ENCODE peak calls at places on chromosomes 12 and 14, in four cellular contexts. P, H, Q and E are unnamed samples.

GRCh38 chr14:75042040-75042439 is 9.2 kb downstream of the MLH3 start:
- DNase-seq in Q (no peak), H (no peak), P (peak; percentile 9), E (no peak)

GRCh38 chr12:4012977-4013968 is 140.1 kb upstream of the PARP11 start:
- DNase-seq in Q (no peak), H (no peak), P (no peak), E (no peak)

GRCh38 chr14:64654072-64654899 is 49.9 kb upstream of the PLEKHG3 start:
- DNase-seq in Q (no peak), H (no peak), P (peak; percentile 78), E (no peak)

GRCh38 chr14:58488550-58488949 is 61.0 kb downstream of the KIAA0586 start:
- DNase-seq in P (no peak), Q (no peak), H (no peak), E (no peak)

GRCh38 chr12:103930787-103931536 is 752 bp downstream of the HSP90B1 start:
- DNase-seq in H (peak; percentile 70), Q (peak; percentile 59), P (peak; percentile 42), E (peak; percentile 92)

GRCh38 chr12:57517187-57517586 is 3.1 kb downstream of the DDIT3 start:
- DNase-seq in H (no peak), P (peak; percentile 51), Q (no peak), E (no peak)

GRCh38 chr12:52836042-52836466 is 1.9 kb upstream of the KRT79 start:
- DNase-seq in Q (no peak), H (no peak), P (no peak), E (no peak)

GRCh38 chr12:68224613-68225285 is 861 bp downstream of the IL26 start:
- DNase-seq in Q (no peak), H (no peak), P (no peak), E (no peak)

GRCh38 chr12:52949413-52950331 is 754 bp downstream of the KRT18 start:
- DNase-seq in Q (peak; percentile 81), H (no peak), P (peak; percentile 95), E (no peak)

GRCh38 chr12:11763760-11764520 is 114.5 kb downstream of the ETV6 start:
- DNase-seq in P (no peak), H (no peak), Q (no peak), E (no peak)

GRCh38 chr14:50714452-50715073 is 46.5 kb upstream of the SAV1 start:
- DNase-seq in P (peak; percentile 13), H (no peak), Q (no peak), E (no peak)

GRCh38 chr14:71410578-71411279 is 503.5 kb downstream of the PCNX1 start:
- DNase-seq in Q (no peak), P (no peak), H (no peak), E (no peak)

GRCh38 chr14:99454246-99454645 is 26.4 kb downstream of the SETD3 start:
- DNase-seq in P (no peak), Q (no peak), H (no peak), E (no peak)

GRCh38 chr14:34997762-34998161 is 15.0 kb downstream of the SRP54 start:
- DNase-seq in H (no peak), P (no peak), Q (no peak), E (no peak)

GRCh38 chr12:131836193-131836592 is 8.0 kb downstream of the MMP17 start:
- DNase-seq in P (no peak), H (no peak), Q (no peak), E (no peak)

GRCh38 chr12:13211859-13212664 is 15.5 kb downstream of the EMP1 start:
- DNase-seq in Q (peak; percentile 66), P (peak; percentile 78), H (peak; percentile 71), E (no peak)

GRCh38 chr12:32069071-32069470 is 37.6 kb upstream of the BICD1 start:
- DNase-seq in P (peak; percentile 59), Q (no peak), H (no peak), E (no peak)

GRCh38 chr14:77579065-77579464 is 37.4 kb downstream of the SPTLC2 start:
- DNase-seq in H (no peak), P (no peak), Q (no peak), E (no peak)

GRCh38 chr12:44369967-44370366 is 506.1 kb downstream of the NELL2 start:
- DNase-seq in Q (no peak), P (no peak), H (no peak), E (no peak)

GRCh38 chr12:46209914-46210834 is 58.7 kb downstream of the SLC38A1 start:
- DNase-seq in H (no peak), Q (peak; percentile 63), P (no peak), E (no peak)

GRCh38 chr12:53328043-53328435 is 6.6 kb upstream of the AAAS start:
- DNase-seq in Q (no peak), P (no peak), H (no peak), E (no peak)

GRCh38 chr14:49861581-49861922 is 9.0 kb upstream of the NEMF start:
- DNase-seq in Q (peak; percentile 53), P (peak; percentile 84), H (peak; percentile 73), E (peak; percentile 92)

GRCh38 chr14:100955201-100955600 is 51.7 kb upstream of the RTL1 start:
- DNase-seq in P (peak; percentile 18), Q (no peak), H (no peak), E (no peak)

GRCh38 chr12:46214668-46215429 is 54.0 kb downstream of the SLC38A1 start:
- DNase-seq in P (no peak), Q (peak; percentile 45), H (no peak), E (no peak)

GRCh38 chr14:95313707-95314106 is 6.0 kb downstream of the CLMN start:
- DNase-seq in P (peak; percentile 67), Q (peak; percentile 61), H (peak; percentile 25), E (no peak)

GRCh38 chr12:124917135-124917840 is 2.8 kb upstream of the UBC start:
- DNase-seq in P (peak; percentile 100), H (peak; percentile 92), Q (peak; percentile 96), E (peak; percentile 99)

GRCh38 chr12:58671196-58671595 is 249.1 kb downstream of the LRIG3 start:
- DNase-seq in Q (no peak), P (no peak), H (no peak), E (no peak)

GRCh38 chr12:121036810-121037326 is 2.2 kb downstream of the OASL start:
- DNase-seq in P (no peak), Q (no peak), H (no peak), E (no peak)

GRCh38 chr12:10364839-10365681 is 24.8 kb downstream of the KLRK1 start:
- DNase-seq in H (peak; percentile 60), Q (peak; percentile 69), P (peak; percentile 53), E (no peak)

GRCh38 chr14:32100175-32100574 is 23.1 kb downstream of the ARHGAP5 start:
- DNase-seq in H (no peak), P (no peak), Q (no peak), E (no peak)

GRCh38 chr14:37593496-37594237 is 1.4 kb downstream of the FOXA1 start:
- DNase-seq in P (no peak), H (no peak), Q (no peak), E (no peak)

GRCh38 chr14:59394268-59394667 is 70.9 kb downstream of the GPR135 start:
- DNase-seq in P (no peak), H (no peak), Q (no peak), E (no peak)

GRCh38 chr12:30110970-30111586 is 327.3 kb upstream of the TMTC1 start:
- DNase-seq in Q (no peak), H (no peak), P (no peak), E (no peak)

GRCh38 chr12:70660620-70661219 is 23.5 kb upstream of the PTPRB start:
- DNase-seq in H (no peak), Q (no peak), P (peak; percentile 54), E (no peak)

GRCh38 chr12:1474059-1474537 is 120.3 kb downstream of the FBXL14 start:
- DNase-seq in P (peak; percentile 30), H (no peak), Q (no peak), E (no peak)

GRCh38 chr14:22871200-22871961 is at the start of gene LRP10:
- DNase-seq in H (peak; percentile 91), P (peak; percentile 93), Q (peak; percentile 96), E (peak; percentile 98)
- TF ChIP-seq EP300 in H (peak; percentile 20), P (no peak), Q (no peak), E (peak; percentile 8)

GRCh38 chr12:55728185-55728931 is 451 bp downstream of the CD63 start:
- DNase-seq in P (peak; percentile 60), Q (peak; percentile 77), H (peak; percentile 90), E (no peak)

GRCh38 chr12:55730447-55730820 is 1.6 kb upstream of the CD63 start:
- DNase-seq in Q (no peak), H (no peak), P (no peak), E (no peak)

GRCh38 chr12:55729592-55730446 is 1.0 kb upstream of the CD63 start:
- DNase-seq in H (peak; percentile 90), Q (peak; percentile 84), P (peak; percentile 91), E (peak; percentile 98)

GRCh38 chr12:55727643-55728184 is 1.1 kb downstream of the CD63 start:
- DNase-seq in P (peak; percentile 41), H (peak; percentile 77), Q (peak; percentile 75), E (no peak)

DNA sequence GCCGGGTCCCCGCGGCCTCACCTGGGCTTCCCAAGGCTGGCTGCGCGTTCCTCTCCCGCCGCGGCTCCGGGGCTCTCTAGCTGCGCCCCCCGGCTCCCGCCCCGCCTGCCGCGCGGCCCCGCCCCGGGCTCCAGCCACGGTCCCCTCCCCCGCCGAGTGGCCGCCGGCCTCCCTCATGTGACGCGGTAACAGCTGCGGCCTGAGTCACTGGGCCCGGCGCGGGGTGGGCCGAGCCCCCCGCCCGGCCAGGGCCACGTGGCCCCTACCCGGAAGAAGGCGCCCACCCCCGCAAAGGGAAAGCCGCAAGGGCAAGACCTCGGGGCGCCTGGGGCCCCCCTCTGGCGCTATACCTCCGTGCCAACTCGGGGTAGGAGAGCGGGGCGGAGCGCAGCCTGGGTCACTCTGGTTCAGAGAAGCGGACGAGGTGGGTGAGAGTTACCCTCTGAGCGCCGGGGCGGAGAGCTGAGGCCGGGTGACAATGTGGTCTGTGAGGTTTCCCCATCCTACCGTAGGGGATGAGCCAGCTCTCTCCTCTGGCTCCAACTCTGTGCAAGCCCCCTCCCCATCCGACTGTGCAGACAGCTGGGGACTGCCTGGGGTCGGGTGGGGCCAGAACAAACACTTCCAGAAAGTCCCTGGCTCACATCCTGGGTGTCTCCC is at the start of gene CD63:
- DNase-seq in Q (peak; percentile 91), P (peak; percentile 84), H (peak; percentile 94), E (peak; percentile 95)
- TF ChIP-seq POLR2A in Q (no peak), P (peak; percentile 46), H (peak; percentile 78), E (peak; percentile 87)

GRCh38 chr14:68822964-68823363 is 30.1 kb upstream of the ZFP36L1 start:
- DNase-seq in P (no peak), H (no peak), Q (no peak), E (no peak)

GRCh38 chr14:68823434-68824206 is 30.8 kb upstream of the ZFP36L1 start:
- DNase-seq in Q (no peak), H (no peak), P (no peak), E (no peak)

GRCh38 chr14:68825729-68826128 is 32.9 kb upstream of the ZFP36L1 start:
- DNase-seq in P (no peak), Q (no peak), H (no peak), E (no peak)

GRCh38 chr14:68824207-68824516 is 31.3 kb upstream of the ZFP36L1 start:
- DNase-seq in P (no peak), Q (no peak), H (no peak), E (no peak)

GRCh38 chr14:68824517-68825347 is 31.9 kb upstream of the ZFP36L1 start:
- DNase-seq in H (peak; percentile 89), P (peak; percentile 90), Q (peak; percentile 91), E (no peak)
- TF ChIP-seq EP300 in H (no peak), P (no peak), Q (no peak), E (no peak)

GRCh38 chr12:15997910-15998309 is 86.8 kb downstream of the DERA start:
- DNase-seq in Q (no peak), P (no peak), H (no peak), E (no peak)

GRCh38 chr12:15996948-15997347 is 85.8 kb downstream of the DERA start:
- DNase-seq in P (no peak), H (no peak), Q (no peak), E (no peak)

GRCh38 chr12:15995801-15996200 is 84.7 kb downstream of the DERA start:
- DNase-seq in H (no peak), P (no peak), Q (no peak), E (no peak)

GRCh38 chr12:15996254-15996653 is 85.1 kb downstream of the DERA start:
- DNase-seq in Q (no peak), P (peak; percentile 20), H (no peak), E (no peak)
- TF ChIP-seq POLR2A in Q (no peak), P (no peak), H (no peak), E (no peak)